ENCODE peak calls at places on chromosomes 12 and 14, in four cellular contexts. G is heart right ventricle, U is Panc1, P is osteoblast. S is an unnamed sample. For H3K4me1 and H3K9me3, the result is how much of the 10 kb centered on the place peaks cover.

GRCh38 chr14:64758711-64759554 is 54.7 kb downstream of the PLEKHG3 start:
- DNase-seq in G (peak), U (no peak), P (peak), S (no peak)

GRCh38 chr12:58425481-58426392 is 484.4 kb downstream of the ATP23 start:
- DNase-seq in G (no peak), U (peak), P (peak), S (no peak)

GRCh38 chr12:34398706-34399630 is 376.7 kb downstream of the ALG10 start:
- DNase-seq in G (peak), U (no peak), P (peak), S (no peak)

GRCh38 chr12:90399317-90399716 is 555.7 kb downstream of the CCER1 start:
- DNase-seq in G (no peak), U (no peak), P (no peak), S (no peak)

GRCh38 chr12:50971946-50972345 is 19.6 kb downstream of the HIGD1C start:
- DNase-seq in G (no peak), U (no peak), P (no peak), S (no peak)

GRCh38 chr12:106428379-106428778 is 70.8 kb downstream of the POLR3B start:
- DNase-seq in G (peak), U (no peak), P (no peak), S (no peak)

GRCh38 chr14:88613552-88614010 is 50.7 kb downstream of the ZC3H14 start:
- DNase-seq in G (no peak), U (no peak), P (no peak), S (no peak)

GRCh38 chr14:99188721-99189120 is 83.3 kb downstream of the BCL11B start:
- DNase-seq in G (no peak), U (no peak), P (no peak), S (no peak)

GRCh38 chr14:76768201-76768656 is 7.0 kb downstream of the VASH1 start:
- DNase-seq in G (peak), U (no peak), P (peak), S (no peak)

GRCh38 chr12:88518863-88519403 is 61.3 kb downstream of the KITLG start:
- DNase-seq in G (no peak), U (no peak), P (no peak), S (no peak)

GRCh38 chr12:104049278-104050257 is at the start of gene GLT8D2:
- DNase-seq in G (peak), U (no peak), P (peak), S (no peak)

GRCh38 chr14:104967144-104967413 is 11.1 kb downstream of the AHNAK2 start:
- DNase-seq in G (no peak), U (no peak), P (peak), S (no peak)
- H3K4me1 ChIP-seq in G (under half), U (under half), P (under half), S (under half)

GRCh38 chr12:114747156-114747555 is 63.2 kb upstream of the TBX3 start:
- DNase-seq in G (no peak), U (no peak), P (no peak), S (no peak)
- H3K4me3 ChIP-seq in G (no peak), U (no peak), P (no peak), S (no peak)

DNA sequence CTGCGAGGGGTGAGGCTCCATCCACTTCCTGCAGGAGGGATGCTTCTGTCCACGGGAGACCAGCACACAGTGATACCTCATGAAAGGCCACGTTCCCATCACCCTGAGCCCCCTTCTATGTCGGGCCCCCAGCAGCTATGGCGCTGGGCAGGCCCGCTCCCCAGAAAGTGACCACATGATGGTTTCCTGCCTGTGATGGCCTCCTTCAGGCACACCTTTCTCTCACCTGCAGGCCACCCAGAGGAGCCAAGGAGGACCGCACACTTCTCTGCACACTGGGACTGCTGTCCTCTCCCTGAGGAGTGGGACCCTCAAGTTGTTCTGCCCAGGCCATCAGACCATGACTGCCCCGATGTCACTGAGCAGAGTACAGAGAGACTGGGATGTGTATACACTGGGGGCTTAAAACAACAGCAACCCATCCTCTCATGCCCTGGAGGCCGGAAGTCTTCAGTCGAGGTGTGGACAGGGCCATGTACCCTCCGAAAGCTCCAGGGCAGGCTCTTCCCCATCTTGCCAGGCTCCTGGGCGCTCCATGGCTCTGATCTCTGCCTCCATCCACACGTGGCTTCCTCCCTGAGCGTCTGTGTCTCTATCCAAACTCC is 158.9 kb downstream of the PIWIL1 start:
- DNase-seq in G (no peak), U (no peak), P (no peak), S (no peak)
- H3K9me3 ChIP-seq in G (under half), U (under half), P (under half), S (under half)

GRCh38 chr12:108828774-108829173 is 28.6 kb downstream of the SSH1 start:
- DNase-seq in G (peak), U (no peak), P (peak), S (no peak)
- H3K4me1 ChIP-seq in G (half or more), U (half or more), P (half or more), S (under half)

DNA sequence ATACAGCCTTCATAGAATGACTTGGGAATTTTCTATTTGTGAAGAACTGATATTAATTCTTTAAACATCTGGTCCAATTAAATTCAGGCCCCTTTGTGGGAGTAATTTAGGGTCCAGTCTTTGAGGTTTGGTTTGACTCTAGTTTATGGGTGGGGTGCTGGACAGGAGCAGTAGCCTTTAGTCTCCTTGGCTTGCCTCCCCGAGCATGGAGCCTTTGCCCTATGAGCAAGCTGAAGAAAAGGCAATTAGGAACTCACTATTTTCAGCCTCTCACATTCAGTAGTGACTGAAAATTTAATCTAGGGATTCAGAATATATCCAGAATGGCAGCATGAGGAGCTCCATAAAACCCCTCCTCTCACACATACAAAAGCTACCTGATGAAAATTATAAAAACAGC is 161.1 kb downstream of the TRHDE start:
- DNase-seq in G (no peak), U (no peak), P (no peak), S (no peak)
- H3K4me3 ChIP-seq in G (no peak), U (no peak), P (no peak), S (no peak)

DNA sequence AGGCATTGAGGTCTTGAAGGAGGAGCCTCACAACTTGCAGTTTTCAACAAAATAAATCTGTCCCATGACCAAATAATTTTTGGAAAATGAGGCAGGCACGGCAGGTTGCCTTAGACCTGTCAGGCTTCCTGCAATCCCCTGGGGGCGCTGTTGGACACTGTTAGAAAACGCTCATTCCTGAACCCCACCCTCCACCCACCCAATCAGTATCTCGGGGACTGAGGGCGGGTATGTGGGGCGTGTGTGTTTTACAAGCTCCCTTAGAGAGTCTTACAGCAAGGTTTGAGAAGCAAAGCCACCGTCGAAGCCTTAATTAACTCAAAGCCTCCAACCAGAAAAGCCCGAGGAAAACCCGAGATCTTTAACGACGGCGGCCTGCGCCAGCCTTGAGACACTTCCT is 122.8 kb downstream of the GLT1D1 start:
- DNase-seq in G (no peak), U (no peak), P (no peak), S (no peak)
- H3K9me3 ChIP-seq in G (under half), U (under half), P (under half), S (under half)

DNA sequence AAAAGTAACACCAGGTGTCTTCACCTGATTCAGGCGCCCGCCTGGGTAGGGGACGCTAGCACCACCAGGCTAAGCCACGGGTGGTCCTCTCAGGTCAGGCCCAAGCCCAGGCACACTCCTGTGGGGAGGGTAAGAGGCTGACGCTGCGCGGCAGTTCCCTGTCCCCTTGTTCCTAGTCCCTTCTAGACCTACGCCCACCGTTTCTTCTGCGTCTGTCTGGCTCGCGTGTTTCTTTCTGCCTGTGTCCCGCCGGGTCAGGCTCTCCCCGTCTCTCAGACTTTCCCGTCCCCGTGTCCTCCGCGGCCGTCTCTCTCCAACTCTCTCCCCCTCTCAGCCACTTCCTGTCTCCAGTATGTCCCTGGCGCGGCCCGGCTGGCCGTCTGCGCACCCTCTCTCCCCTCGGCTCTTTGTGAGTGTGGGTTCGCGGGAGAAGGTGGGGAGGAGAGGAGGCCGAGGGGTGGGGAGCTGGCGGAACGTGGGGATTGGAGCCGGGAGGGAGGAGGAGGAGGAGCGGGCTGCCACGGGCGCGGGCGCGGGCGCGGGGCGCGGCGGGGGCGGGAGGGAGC is 3.1 kb upstream of the TNS2 start:
- DNase-seq in G (peak), U (no peak), P (peak), S (no peak)
- H3K4me1 ChIP-seq in G (half or more), U (half or more), P (half or more), S (under half)

GRCh38 chr12:6541371-6542165 is 7.3 kb downstream of the GAPDH start:
- DNase-seq in G (no peak), U (no peak), P (peak), S (no peak)

GRCh38 chr12:6538420-6539275 is 4.3 kb downstream of the GAPDH start:
- DNase-seq in G (no peak), U (no peak), P (peak), S (no peak)

GRCh38 chr12:6542209-6543009 is 8.1 kb downstream of the GAPDH start:
- DNase-seq in G (no peak), U (no peak), P (peak), S (no peak)

GRCh38 chr12:6539276-6540134 is 5.2 kb downstream of the GAPDH start:
- DNase-seq in G (no peak), U (no peak), P (no peak), S (no peak)

DNA sequence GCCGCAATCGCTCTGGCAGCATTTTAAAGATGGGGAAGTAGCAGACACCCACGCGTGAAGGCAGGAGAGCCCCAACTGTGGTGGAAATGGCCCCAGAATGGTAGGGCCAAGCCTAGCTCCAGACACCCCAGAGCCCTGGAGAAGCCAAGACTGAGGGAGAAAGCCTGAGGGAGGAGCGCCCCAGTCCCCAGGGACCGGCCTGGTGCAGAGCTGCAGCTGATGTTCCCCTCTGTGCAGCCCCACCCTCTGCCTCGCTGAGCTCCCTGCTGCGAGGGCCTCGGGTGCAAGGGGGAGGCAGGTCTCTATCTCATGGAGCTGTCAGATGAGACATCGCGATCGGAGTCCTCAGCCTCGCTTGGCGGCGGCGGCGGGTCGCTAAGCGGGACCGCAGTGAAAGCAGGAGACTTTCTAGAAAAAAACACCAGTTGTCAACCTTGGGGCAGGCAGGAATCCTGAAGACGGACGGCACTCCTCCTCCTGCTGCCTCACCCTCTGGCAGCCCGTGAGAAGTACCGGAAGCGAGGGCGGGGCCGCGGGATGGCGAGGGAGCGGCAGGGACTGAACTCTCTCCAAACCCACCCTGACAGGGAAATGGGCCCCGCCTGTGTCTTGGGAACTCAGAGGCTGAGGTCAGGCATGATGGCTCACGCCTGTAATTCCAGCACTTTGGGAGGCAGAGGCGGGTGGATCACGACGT is 6.0 kb downstream of the GAPDH start:
- DNase-seq in G (peak), U (no peak), P (peak), S (no peak)
- H3K4me3 ChIP-seq in G (no peak), U (peak), P (peak), S (no peak)

GRCh38 chr14:84390010-84390409 is 1139.9 kb upstream of the FLRT2 start:
- DNase-seq in G (no peak), U (no peak), P (no peak), S (no peak)
- H3K9me3 ChIP-seq in G (under half), U (under half), P (under half), S (under half)